ENCODE peak calls at places on chromosomes 11 and 22, in ten cellular contexts. D, C, R, G, B, P, M, Z, N and S are unnamed samples.

GRCh38 chr11:73189723-73190556 is 28.1 kb upstream of the P2RY2 start:
- DNase-seq in D (no peak), C (no peak), R (no peak), G (no peak), B (no peak), P (no peak), M (no peak), Z (no peak), N (no peak), S (peak; percentile 30)

GRCh38 chr11:38460901-38461300 is 1862.9 kb upstream of the RAG2 start:
- DNase-seq in D (peak; percentile 11), C (no peak), R (peak; percentile 68), G (no peak), B (no peak), P (peak; percentile 94), M (peak; percentile 2), Z (no peak), N (no peak), S (peak; percentile 80)

GRCh38 chr11:66222358-66223149 is 45.9 kb upstream of the RAB1B start:
- DNase-seq in D (peak; percentile 61), C (peak; percentile 95), R (peak; percentile 87), G (peak; percentile 89), B (peak; percentile 77), P (peak; percentile 92), M (peak; percentile 74), Z (peak; percentile 90), N (peak; percentile 86), S (peak; percentile 89)

GRCh38 chr11:76550781-76551180 is 106.0 kb downstream of the EMSY start:
- DNase-seq in D (no peak), C (no peak), R (no peak), G (no peak), B (no peak), P (no peak), M (no peak), Z (no peak), N (no peak), S (no peak)

GRCh38 chr11:60989108-60989650 is 17.7 kb downstream of the CD6 start:
- DNase-seq in D (no peak), C (no peak), R (no peak), G (no peak), B (no peak), P (no peak), M (no peak), Z (no peak), N (no peak), S (no peak)

GRCh38 chr11:9708544-9708943 is 44.7 kb downstream of the SWAP70 start:
- DNase-seq in D (no peak), C (no peak), R (no peak), G (no peak), B (no peak), P (no peak), M (no peak), Z (no peak), N (no peak), S (peak; percentile 39)

GRCh38 chr22:41231369-41231768 is 9.4 kb downstream of the CHADL start:
- DNase-seq in D (no peak), C (no peak), R (no peak), G (no peak), B (no peak), P (no peak), M (no peak), Z (no peak), N (no peak), S (no peak)

GRCh38 chr22:19816372-19817119 is 38.1 kb downstream of the GNB1L start:
- DNase-seq in D (no peak), C (no peak), R (no peak), G (no peak), B (no peak), P (no peak), M (no peak), Z (no peak), N (no peak), S (no peak)

GRCh38 chr22:17891427-17892167 is 117.3 kb upstream of the BID start:
- DNase-seq in D (peak; percentile 86), C (no peak), R (no peak), G (no peak), B (no peak), P (no peak), M (no peak), Z (no peak), N (peak; percentile 36), S (no peak)

GRCh38 chr11:42234381-42235035 is 775.1 kb upstream of the LRRC4C start:
- DNase-seq in D (no peak), C (no peak), R (peak; percentile 66), G (no peak), B (no peak), P (peak; percentile 4), M (no peak), Z (no peak), N (no peak), S (peak; percentile 91)

GRCh38 chr22:38843201-38843715 is 570 bp downstream of the NPTXR start:
- DNase-seq in D (no peak), C (peak; percentile 56), R (peak; percentile 52), G (peak; percentile 27), B (no peak), P (no peak), M (no peak), Z (peak; percentile 71), N (peak; percentile 61), S (peak; percentile 75)

GRCh38 chr11:35917676-35918075 is 26.2 kb upstream of the LDLRAD3 start:
- DNase-seq in D (no peak), C (no peak), R (no peak), G (no peak), B (no peak), P (no peak), M (no peak), Z (no peak), N (no peak), S (no peak)

GRCh38 chr22:38415046-38415445 is 40.0 kb downstream of the KCNJ4 start:
- DNase-seq in D (no peak), C (no peak), R (no peak), G (no peak), B (no peak), P (no peak), M (no peak), Z (no peak), N (no peak), S (no peak)

GRCh38 chr11:2825886-2826678 is 59.5 kb downstream of the CDKN1C start:
- DNase-seq in D (no peak), C (no peak), R (peak; percentile 93), G (peak; percentile 83), B (no peak), P (peak; percentile 94), M (peak; percentile 45), Z (no peak), N (no peak), S (peak; percentile 97)